ENCODE peak calls at places on chromosomes 5 and 9, in nine cellular contexts. X, A, S, H, E, Z, M, Y and T are unnamed samples.

GRCh38 chr5:158819840-158820620 is 279.7 kb downstream of the EBF1 start:
- DNase-seq in X (no peak), A (no peak), S (no peak), H (no peak), E (peak; percentile 66), Z (no peak), M (no peak), Y (peak; percentile 43), T (peak; percentile 3)

GRCh38 chr9:120829650-120830049 is 13.1 kb downstream of the PSMD5 start:
- DNase-seq in X (no peak), A (no peak), S (no peak), H (no peak), E (no peak), Z (no peak), M (no peak), Y (no peak), T (no peak)

GRCh38 chr9:123414921-123415592 is 59.1 kb downstream of the CRB2 start:
- DNase-seq in X (no peak), A (no peak), S (no peak), H (no peak), E (no peak), Z (no peak), M (no peak), Y (no peak), T (no peak)

GRCh38 chr5:9265391-9266287 is 280.2 kb downstream of the SEMA5A start:
- DNase-seq in X (peak; percentile 64), A (no peak), S (no peak), H (no peak), E (no peak), Z (no peak), M (peak; percentile 31), Y (no peak), T (peak; percentile 89)

GRCh38 chr5:81427566-81427965 is 33.6 kb upstream of the ACOT12 start:
- DNase-seq in X (no peak), A (no peak), S (no peak), H (no peak), E (no peak), Z (no peak), M (no peak), Y (no peak), T (no peak)

GRCh38 chr9:15142903-15143534 is 164.0 kb downstream of the TTC39B start:
- DNase-seq in X (no peak), A (peak; percentile 24), S (no peak), H (no peak), E (peak; percentile 58), Z (no peak), M (no peak), Y (no peak), T (peak; percentile 36)

GRCh38 chr9:74037274-74037673 is 459.9 kb upstream of the RORB start:
- DNase-seq in X (no peak), A (no peak), S (no peak), H (no peak), E (no peak), Z (no peak), M (no peak), Y (no peak), T (no peak)

GRCh38 chr9:88953401-88954029 is 37.8 kb upstream of the S1PR3 start:
- DNase-seq in X (no peak), A (no peak), S (no peak), H (no peak), E (no peak), Z (no peak), M (no peak), Y (no peak), T (no peak)

GRCh38 chr9:7185612-7186011 is 427.8 kb downstream of the KDM4C start:
- DNase-seq in X (peak; percentile 31), A (peak; percentile 52), S (no peak), H (no peak), E (no peak), Z (no peak), M (no peak), Y (no peak), T (peak; percentile 88)

GRCh38 chr9:137487454-137488329 is 28.6 kb upstream of the NSMF start:
- DNase-seq in X (no peak), A (no peak), S (no peak), H (no peak), E (no peak), Z (no peak), M (no peak), Y (no peak), T (no peak)

GRCh38 chr5:145497041-145497440 is 338.1 kb downstream of the PRELID2 start:
- DNase-seq in X (no peak), A (no peak), S (no peak), H (no peak), E (no peak), Z (no peak), M (no peak), Y (no peak), T (no peak)

GRCh38 chr9:90898229-90898628 is 96.6 kb downstream of the SYK start:
- DNase-seq in X (no peak), A (no peak), S (no peak), H (no peak), E (no peak), Z (no peak), M (no peak), Y (no peak), T (no peak)

GRCh38 chr9:135692410-135692809 is 6.9 kb downstream of the SOHLH1 start:
- DNase-seq in X (no peak), A (no peak), S (no peak), H (no peak), E (no peak), Z (no peak), M (no peak), Y (no peak), T (no peak)

GRCh38 chr9:14312721-14313377 is 1.1 kb downstream of the NFIB start:
- DNase-seq in X (peak; percentile 42), A (no peak), S (no peak), H (no peak), E (no peak), Z (no peak), M (peak; percentile 25), Y (no peak), T (peak; percentile 53)

GRCh38 chr9:133855802-133856592 is 117.8 kb upstream of the SARDH start:
- DNase-seq in X (no peak), A (no peak), S (no peak), H (no peak), E (no peak), Z (no peak), M (no peak), Y (no peak), T (no peak)

GRCh38 chr5:178213748-178214151 is 9.4 kb downstream of the HNRNPAB start:
- DNase-seq in X (no peak), A (no peak), S (no peak), H (no peak), E (no peak), Z (no peak), M (no peak), Y (no peak), T (no peak)

GRCh38 chr5:34677428-34677827 is 21.3 kb downstream of the RAI14 start:
- DNase-seq in X (no peak), A (no peak), S (no peak), H (no peak), E (no peak), Z (no peak), M (no peak), Y (no peak), T (no peak)

GRCh38 chr5:81230429-81230828 is 2.7 kb upstream of the CKMT2 start:
- DNase-seq in X (no peak), A (no peak), S (no peak), H (no peak), E (no peak), Z (no peak), M (no peak), Y (no peak), T (no peak)

GRCh38 chr5:179292681-179293080 is 52.6 kb downstream of the ADAMTS2 start:
- DNase-seq in X (no peak), A (no peak), S (no peak), H (no peak), E (no peak), Z (peak; percentile 44), M (no peak), Y (no peak), T (no peak)

GRCh38 chr9:109401169-109401989 is 80.5 kb upstream of the EPB41L4B start:
- DNase-seq in X (peak; percentile 86), A (no peak), S (no peak), H (no peak), E (peak; percentile 69), Z (no peak), M (no peak), Y (no peak), T (peak; percentile 38)

GRCh38 chr9:77864096-77864889 is 167.3 kb downstream of the GNAQ start:
- DNase-seq in X (no peak), A (no peak), S (no peak), H (no peak), E (peak; percentile 23), Z (no peak), M (no peak), Y (no peak), T (no peak)

GRCh38 chr9:2411459-2412215 is 209.9 kb upstream of the VLDLR start:
- DNase-seq in X (no peak), A (no peak), S (no peak), H (no peak), E (no peak), Z (no peak), M (no peak), Y (no peak), T (no peak)

GRCh38 chr5:2493356-2493755 is 258.1 kb downstream of the IRX2 start:
- DNase-seq in X (no peak), A (no peak), S (no peak), H (no peak), E (no peak), Z (no peak), M (no peak), Y (no peak), T (no peak)

GRCh38 chr5:149141957-149142851 is 911 bp downstream of the ABLIM3 start:
- DNase-seq in X (no peak), A (no peak), S (no peak), H (no peak), E (no peak), Z (no peak), M (peak; percentile 43), Y (no peak), T (no peak)

GRCh38 chr9:86168256-86168655 is 68.9 kb upstream of the GOLM1 start:
- DNase-seq in X (no peak), A (no peak), S (no peak), H (no peak), E (no peak), Z (no peak), M (no peak), Y (no peak), T (no peak)

GRCh38 chr5:95892784-95893354 is 68.8 kb downstream of the ELL2 start:
- DNase-seq in X (peak; percentile 62), A (no peak), S (no peak), H (no peak), E (peak; percentile 59), Z (no peak), M (no peak), Y (no peak), T (no peak)